ENCODE peak calls at places on chromosomes 4 and X, in seven cellular contexts. N is KBM-7; T is stimulated activated CD4-positive, alpha-beta T cell treated with anti-CD3 and anti-CD28 coated beads, Interleukin-4, amount 100 ng/mL, for 48 hours; P is dermis blood vessel endothelial cell; Y is aorta; B is omental fat pad; L is GM12891. F is an unnamed sample.

GRCh38 chrX:77962068-77962902 is 7.2 kb downstream of the PGAM4 start:
- DNase-seq in N (no peak), T (no peak), P (peak; percentile 27), Y (no peak), B (no peak), L (no peak), F (no peak)

GRCh38 chr4:41399191-41399590 is 138.8 kb upstream of the LIMCH1 start:
- DNase-seq in N (no peak), T (no peak), P (no peak), Y (no peak), B (no peak), L (no peak), F (no peak)

GRCh38 chrX:74613350-74614192 is 853 bp downstream of the RLIM start:
- DNase-seq in N (peak; percentile 78), T (no peak), P (peak; percentile 49), Y (no peak), B (no peak), L (no peak), F (peak; percentile 23)

GRCh38 chrX:13177921-13178320 is 133.5 kb upstream of the FAM9C start:
- DNase-seq in N (no peak), T (no peak), P (no peak), Y (no peak), B (no peak), L (no peak), F (no peak)

GRCh38 chr4:185830263-185830994 is 18.4 kb upstream of the SORBS2 start:
- DNase-seq in N (no peak), T (no peak), P (no peak), Y (no peak), B (no peak), L (no peak), F (no peak)

GRCh38 chr4:122874194-122874593 is 47.6 kb downstream of the FGF2 start:
- DNase-seq in N (no peak), T (no peak), P (peak; percentile 44), Y (no peak), B (no peak), L (no peak), F (no peak)

GRCh38 chr4:120672558-120673147 is 249.9 kb downstream of the PRDM5 start:
- DNase-seq in N (no peak), T (no peak), P (no peak), Y (no peak), B (no peak), L (no peak), F (no peak)

GRCh38 chr4:2799444-2799911 is 6.6 kb downstream of the SH3BP2 start:
- DNase-seq in N (no peak), T (no peak), P (no peak), Y (peak; percentile 71), B (no peak), L (no peak), F (peak; percentile 39)

GRCh38 chrX:115023139-115023538 is 5.7 kb upstream of the IL13RA2 start:
- DNase-seq in N (no peak), T (no peak), P (peak; percentile 91), Y (no peak), B (no peak), L (no peak), F (no peak)

GRCh38 chrX:120310861-120311631 is at the start of gene TMEM255A:
- DNase-seq in N (peak; percentile 70), T (no peak), P (no peak), Y (no peak), B (no peak), L (no peak), F (no peak)

GRCh38 chr4:159455675-159456235 is 352.9 kb downstream of the RAPGEF2 start:
- DNase-seq in N (peak; percentile 63), T (no peak), P (peak; percentile 70), Y (no peak), B (no peak), L (no peak), F (no peak)

GRCh38 chrX:69218407-69218806 is 53.2 kb upstream of the PJA1 start:
- DNase-seq in N (no peak), T (no peak), P (no peak), Y (no peak), B (no peak), L (no peak), F (no peak)

GRCh38 chr4:77177196-77177595 is 20.2 kb downstream of the CCNG2 start:
- DNase-seq in N (no peak), T (no peak), P (no peak), Y (no peak), B (no peak), L (no peak), F (no peak)

GRCh38 chrX:10177620-10178019 is 20.8 kb downstream of the CLCN4 start:
- DNase-seq in N (no peak), T (no peak), P (no peak), Y (no peak), B (no peak), L (no peak), F (no peak)

GRCh38 chrX:261167-261857 is 19.9 kb upstream of the PLCXD1 start:
- DNase-seq in N (no peak), T (no peak), P (no peak), Y (peak; percentile 70), B (no peak), L (no peak), F (no peak)

GRCh38 chr4:110837896-110838450 is 215.1 kb upstream of the PITX2 start:
- DNase-seq in N (no peak), T (no peak), P (no peak), Y (no peak), B (no peak), L (no peak), F (no peak)

F was measured in left colon.